ENCODE peak calls at places on chromosomes 1 and 21, in nine cellular contexts. G is activated CD8-positive, alpha-beta memory T cell treated with anti-CD3 and anti-CD28 coated beads, Interleukin-2, amount 10 ng/mL, durations not matched to agents 7 days and 5 days; N is activated CD4-positive, alpha-beta T cell treated with anti-CD3 and anti-CD28 coated beads, Interleukin-2, amount 50 U/mL, for 1 hour; H is DMS153; J is endothelial cell; S is T-cell; X is HCEC 1CT; K is HEK293T; I is transverse colon. T is an unnamed sample.

GRCh38 chr21:33219300-33219699 is 10.4 kb upstream of the IFNAR2 start:
- DNase-seq in G (no peak), N (no peak), H (no peak), J (no peak), S (no peak), X (no peak), K (no peak), I (no peak), T (no peak)

GRCh38 chr1:212587304-212588136 is 21.0 kb upstream of the ATF3 start:
- DNase-seq in G (no peak), N (no peak), H (no peak), J (no peak), S (no peak), X (no peak), K (no peak), I (no peak), T (no peak)

GRCh38 chr1:19597463-19598309 is 46.4 kb upstream of the NBL1 start:
- DNase-seq in G (no peak), N (no peak), H (no peak), J (no peak), S (peak; percentile 48), X (peak; percentile 26), K (no peak), I (no peak), T (no peak)

GRCh38 chr21:15908187-15908586 is 178.4 kb downstream of the USP25 start:
- DNase-seq in G (no peak), N (no peak), H (no peak), J (no peak), S (no peak), X (peak; percentile 50), K (no peak), I (no peak), T (no peak)

GRCh38 chr1:171850951-171851350 is 9.7 kb downstream of the DNM3 start:
- DNase-seq in G (no peak), N (no peak), H (no peak), J (no peak), S (no peak), X (no peak), K (no peak), I (no peak), T (no peak)

GRCh38 chr1:214445846-214446614 is 105.4 kb downstream of the PTPN14 start:
- DNase-seq in G (no peak), N (no peak), H (no peak), J (no peak), S (no peak), X (peak; percentile 98), K (no peak), I (no peak), T (no peak)

GRCh38 chr1:208269338-208269666 is 25.1 kb upstream of the PLXNA2 start:
- DNase-seq in G (no peak), N (no peak), H (no peak), J (no peak), S (no peak), X (no peak), K (no peak), I (no peak), T (no peak)

GRCh38 chr1:64093941-64094340 is 109.5 kb upstream of the UBE2U start:
- DNase-seq in G (no peak), N (no peak), H (no peak), J (no peak), S (no peak), X (peak; percentile 73), K (no peak), I (no peak), T (no peak)

GRCh38 chr1:28096210-28097099 is 8.0 kb upstream of the EYA3 start:
- DNase-seq in G (no peak), N (no peak), H (no peak), J (no peak), S (no peak), X (no peak), K (no peak), I (no peak), T (no peak)

GRCh38 chr1:226974544-226975258 is 34.6 kb downstream of the COQ8A start:
- DNase-seq in G (no peak), N (no peak), H (peak; percentile 31), J (no peak), S (no peak), X (no peak), K (no peak), I (no peak), T (no peak)

GRCh38 chr1:232915212-232915611 is 35.2 kb upstream of the NTPCR start:
- DNase-seq in G (no peak), N (no peak), H (no peak), J (no peak), S (no peak), X (no peak), K (no peak), I (no peak), T (no peak)

GRCh38 chr1:227781314-227781930 is 34.1 kb upstream of the PRSS38 start:
- DNase-seq in G (peak; percentile 37), N (no peak), H (no peak), J (no peak), S (no peak), X (no peak), K (no peak), I (no peak), T (no peak)

GRCh38 chr1:204562075-204562990 is 46.1 kb downstream of the MDM4 start:
- DNase-seq in G (no peak), N (no peak), H (no peak), J (no peak), S (no peak), X (no peak), K (no peak), I (no peak), T (no peak)

GRCh38 chr1:20712210-20712577 is 5.6 kb downstream of the KIF17 start:
- DNase-seq in G (no peak), N (no peak), H (no peak), J (no peak), S (no peak), X (no peak), K (no peak), I (no peak), T (no peak)

GRCh38 chr1:61181016-61181560 is 98.7 kb downstream of the NFIA start:
- DNase-seq in G (no peak), N (no peak), H (no peak), J (no peak), S (no peak), X (no peak), K (no peak), I (no peak), T (no peak)

GRCh38 chr1:236870721-236871120 is 75.6 kb downstream of the MTR start:
- DNase-seq in G (no peak), N (no peak), H (no peak), J (no peak), S (no peak), X (no peak), K (no peak), I (no peak), T (no peak)

GRCh38 chr1:109765896-109766615 is 2.3 kb upstream of the EPS8L3 start:
- DNase-seq in G (no peak), N (no peak), H (no peak), J (no peak), S (no peak), X (no peak), K (no peak), I (peak; percentile 70), T (no peak)

GRCh38 chr1:47913225-47913823 is 83.9 kb downstream of the TRABD2B start:
- DNase-seq in G (no peak), N (no peak), H (no peak), J (no peak), S (no peak), X (no peak), K (no peak), I (no peak), T (no peak)

GRCh38 chr1:153777648-153778047 is 2.4 kb downstream of the SLC27A3 start:
- DNase-seq in G (no peak), N (no peak), H (no peak), J (no peak), S (no peak), X (no peak), K (no peak), I (no peak), T (no peak)

GRCh38 chr1:25922633-25923567 is 16.7 kb upstream of the STMN1 start:
- DNase-seq in G (peak; percentile 69), N (peak; percentile 35), H (peak; percentile 77), J (peak; percentile 71), S (peak; percentile 30), X (peak; percentile 18), K (no peak), I (peak; percentile 36), T (no peak)

GRCh38 chr1:48556161-48556850 is 84.3 kb upstream of the SPATA6 start:
- DNase-seq in G (no peak), N (no peak), H (no peak), J (no peak), S (no peak), X (no peak), K (no peak), I (no peak), T (no peak)

GRCh38 chr1:190494451-190494850 is 16.8 kb upstream of the BRINP3 start:
- DNase-seq in G (no peak), N (no peak), H (no peak), J (no peak), S (no peak), X (no peak), K (no peak), I (no peak), T (no peak)

GRCh38 chr1:197614916-197615692 is 160.2 kb downstream of the DENND1B start:
- DNase-seq in G (no peak), N (peak; percentile 3), H (peak; percentile 6), J (peak; percentile 38), S (no peak), X (peak; percentile 56), K (peak; percentile 46), I (peak; percentile 19), T (no peak)

GRCh38 chr1:182617734-182618288 is 13.6 kb upstream of the RGS16 start:
- DNase-seq in G (no peak), N (no peak), H (no peak), J (no peak), S (no peak), X (no peak), K (no peak), I (no peak), T (no peak)

GRCh38 chr1:8494681-8495080 is 176.8 kb downstream of the SLC45A1 start:
- DNase-seq in G (no peak), N (no peak), H (no peak), J (no peak), S (no peak), X (no peak), K (no peak), I (no peak), T (no peak)

GRCh38 chr1:60936052-60936619 is 146.2 kb upstream of the NFIA start:
- DNase-seq in G (no peak), N (no peak), H (no peak), J (no peak), S (no peak), X (no peak), K (no peak), I (no peak), T (no peak)

GRCh38 chr1:246971322-246971721 is 36.5 kb downstream of the ZNF695 start:
- DNase-seq in G (peak; percentile 56), N (peak; percentile 19), H (no peak), J (peak; percentile 11), S (peak; percentile 2), X (peak; percentile 56), K (no peak), I (peak; percentile 42), T (no peak)

GRCh38 chr1:29324771-29325351 is 88.5 kb downstream of the PTPRU start:
- DNase-seq in G (no peak), N (no peak), H (no peak), J (peak; percentile 38), S (no peak), X (no peak), K (peak; percentile 43), I (peak; percentile 20), T (no peak)

GRCh38 chr1:28927442-28928305 is 13.3 kb downstream of the EPB41 start:
- DNase-seq in G (no peak), N (no peak), H (peak; percentile 52), J (no peak), S (no peak), X (no peak), K (no peak), I (no peak), T (no peak)